ENCODE peak calls at places on chromosome 13, in four cellular contexts. C is activated B cell treated with CpG ODN at 0.5 μM for 24 hours, J is glutamatergic neuron, F is HTR-8/SVneo. S is an unnamed sample.

GRCh38 chr13:79837741-79838450 is 356.9 kb downstream of the NDFIP2 start:
- DNase-seq in F (peak), J (no peak), C (no peak), S (no peak)

GRCh38 chr13:112174476-112175110 is 107.6 kb downstream of the SOX1 start:
- DNase-seq in J (no peak), F (no peak), C (no peak), S (no peak)

GRCh38 chr13:27008733-27009132 is 162.9 kb downstream of the USP12 start:
- DNase-seq in C (no peak), J (no peak), F (no peak), S (no peak)

GRCh38 chr13:76954568-76954967 is 6.3 kb downstream of the ACOD1 start:
- DNase-seq in J (no peak), C (no peak), F (no peak), S (no peak)

GRCh38 chr13:54972838-54973237 is 1944.2 kb downstream of the OLFM4 start:
- DNase-seq in C (no peak), F (no peak), J (no peak), S (no peak)

GRCh38 chr13:95874286-95874685 is 178.9 kb downstream of the UGGT2 start:
- DNase-seq in J (no peak), F (no peak), C (no peak), S (no peak)

GRCh38 chr13:108214511-108215383 is 589 bp downstream of the LIG4 start:
- DNase-seq in J (peak), C (no peak), F (no peak), S (peak)

GRCh38 chr13:106373989-106374572 is 161.4 kb downstream of the EFNB2 start:
- DNase-seq in F (no peak), C (no peak), J (no peak), S (no peak)

GRCh38 chr13:24627090-24627714 is 53.0 kb upstream of the ATP12A start:
- DNase-seq in J (peak), C (no peak), F (no peak), S (peak)

GRCh38 chr13:51729853-51730553 is 74.0 kb downstream of the DHRS12 start:
- DNase-seq in C (no peak), F (peak), J (no peak), S (no peak)

GRCh38 chr13:39364797-39365468 is 238.1 kb downstream of the LHFPL6 start:
- DNase-seq in C (no peak), F (no peak), J (no peak), S (no peak)

GRCh38 chr13:43020794-43021193 is 2.6 kb upstream of the DNAJC15 start:
- DNase-seq in F (no peak), C (no peak), J (no peak), S (no peak)

GRCh38 chr13:41697578-41697977 is 240.2 kb downstream of the RGCC start:
- DNase-seq in C (no peak), J (no peak), F (no peak), S (no peak)

GRCh38 chr13:28179974-28180373 is 41.6 kb downstream of the PAN3 start:
- DNase-seq in C (no peak), J (no peak), F (no peak), S (peak)

GRCh38 chr13:52848455-52849190 is at the start of gene PCDH8:
- DNase-seq in F (no peak), C (no peak), J (peak), S (peak)

GRCh38 chr13:50650936-50651638 is 192.4 kb downstream of the DLEU7 start:
- DNase-seq in J (no peak), C (no peak), F (no peak), S (no peak)

GRCh38 chr13:80753951-80754350 is 413.0 kb upstream of the SPRY2 start:
- DNase-seq in J (no peak), C (no peak), F (no peak), S (no peak)

GRCh38 chr13:82993417-82993816 is 888.9 kb downstream of the SLITRK1 start:
- DNase-seq in C (no peak), F (no peak), J (no peak), S (no peak)

GRCh38 chr13:79936368-79937136 is 404.4 kb downstream of the SPRY2 start:
- DNase-seq in F (peak), J (no peak), C (no peak), S (no peak)

GRCh38 chr13:102642475-102642874 is 45.7 kb downstream of the TPP2 start:
- DNase-seq in F (no peak), C (no peak), J (no peak), S (no peak)

GRCh38 chr13:38656699-38657098 is 30.2 kb upstream of the FREM2 start:
- DNase-seq in C (no peak), F (no peak), J (no peak), S (no peak)

GRCh38 chr13:64332048-64332447 is 2898.1 kb downstream of the PCDH9 start:
- DNase-seq in F (peak), C (no peak), J (no peak), S (no peak)

GRCh38 chr13:110554227-110554836 is 7.2 kb downstream of the RAB20 start:
- DNase-seq in C (no peak), F (no peak), J (no peak), S (no peak)

GRCh38 chr13:30192320-30193093 is 114.8 kb downstream of the KATNAL1 start:
- DNase-seq in F (no peak), J (no peak), C (no peak), S (no peak)